ENCODE peak calls at places on chromosomes 5 and 9, in seven cellular contexts. One of them, this sample, is unnamed.

GRCh38 chr5:73822989-73823339 is 197.0 kb downstream of the ARHGEF28 start:
- DNase-seq in A673: no peak
- DNase-seq in T-helper 1 cell: no peak
- DNase-seq in central memory CD4-positive, alpha-beta T cell: no peak
- DNase-seq in activated naive CD4-positive, alpha-beta T cell treated with anti-CD3 and anti-CD28 coated beads, Interleukin-2, amount 10 ng/mL, durations not matched to agents 7 days and 5 days: no peak
- DNase-seq in HT1080: peak
- DNase-seq in activated T-helper 1 cell treated with Interleukin-2 at 50 U/mL for 16 hours: no peak
- DNase-seq in this sample: no peak

GRCh38 chr5:143106175-143106574 is 297.3 kb downstream of the NR3C1 start:
- DNase-seq in HT1080: peak
- DNase-seq in activated naive CD4-positive, alpha-beta T cell treated with anti-CD3 and anti-CD28 coated beads, Interleukin-2, amount 10 ng/mL, durations not matched to agents 7 days and 5 days: no peak
- DNase-seq in activated T-helper 1 cell treated with Interleukin-2 at 50 U/mL for 16 hours: no peak
- DNase-seq in A673: peak
- DNase-seq in T-helper 1 cell: no peak
- DNase-seq in central memory CD4-positive, alpha-beta T cell: no peak
- DNase-seq in this sample: no peak

GRCh38 chr5:129903466-129904101 is 681 bp upstream of the CHSY3 start:
- DNase-seq in central memory CD4-positive, alpha-beta T cell: no peak
- DNase-seq in activated T-helper 1 cell treated with Interleukin-2 at 50 U/mL for 16 hours: no peak
- DNase-seq in A673: no peak
- DNase-seq in T-helper 1 cell: no peak
- DNase-seq in HT1080: no peak
- DNase-seq in activated naive CD4-positive, alpha-beta T cell treated with anti-CD3 and anti-CD28 coated beads, Interleukin-2, amount 10 ng/mL, durations not matched to agents 7 days and 5 days: no peak
- DNase-seq in this sample: no peak

GRCh38 chr5:156388233-156388632 is 61.3 kb downstream of the SGCD start:
- DNase-seq in HT1080: no peak
- DNase-seq in activated naive CD4-positive, alpha-beta T cell treated with anti-CD3 and anti-CD28 coated beads, Interleukin-2, amount 10 ng/mL, durations not matched to agents 7 days and 5 days: no peak
- DNase-seq in A673: no peak
- DNase-seq in central memory CD4-positive, alpha-beta T cell: no peak
- DNase-seq in T-helper 1 cell: no peak
- DNase-seq in activated T-helper 1 cell treated with Interleukin-2 at 50 U/mL for 16 hours: no peak
- DNase-seq in this sample: no peak

GRCh38 chr5:123511290-123511647 is 708 bp upstream of the CSNK1G3 start:
- DNase-seq in A673: no peak
- DNase-seq in activated naive CD4-positive, alpha-beta T cell treated with anti-CD3 and anti-CD28 coated beads, Interleukin-2, amount 10 ng/mL, durations not matched to agents 7 days and 5 days: no peak
- DNase-seq in T-helper 1 cell: no peak
- DNase-seq in central memory CD4-positive, alpha-beta T cell: no peak
- DNase-seq in HT1080: no peak
- DNase-seq in activated T-helper 1 cell treated with Interleukin-2 at 50 U/mL for 16 hours: no peak
- DNase-seq in this sample: no peak

GRCh38 chr5:10856646-10857332 is 95.8 kb upstream of the DAP start:
- DNase-seq in activated T-helper 1 cell treated with Interleukin-2 at 50 U/mL for 16 hours: no peak
- DNase-seq in activated naive CD4-positive, alpha-beta T cell treated with anti-CD3 and anti-CD28 coated beads, Interleukin-2, amount 10 ng/mL, durations not matched to agents 7 days and 5 days: peak
- DNase-seq in central memory CD4-positive, alpha-beta T cell: no peak
- DNase-seq in HT1080: peak
- DNase-seq in T-helper 1 cell: no peak
- DNase-seq in A673: peak
- DNase-seq in this sample: no peak

GRCh38 chr9:133275105-133276000 is at the start of gene ABO:
- DNase-seq in activated T-helper 1 cell treated with Interleukin-2 at 50 U/mL for 16 hours: no peak
- DNase-seq in central memory CD4-positive, alpha-beta T cell: no peak
- DNase-seq in T-helper 1 cell: no peak
- DNase-seq in A673: no peak
- DNase-seq in HT1080: no peak
- DNase-seq in activated naive CD4-positive, alpha-beta T cell treated with anti-CD3 and anti-CD28 coated beads, Interleukin-2, amount 10 ng/mL, durations not matched to agents 7 days and 5 days: no peak
- DNase-seq in this sample: no peak

GRCh38 chr5:56818409-56819026 is 3.2 kb downstream of the MAP3K1 start:
- DNase-seq in A673: peak
- DNase-seq in activated T-helper 1 cell treated with Interleukin-2 at 50 U/mL for 16 hours: no peak
- DNase-seq in HT1080: no peak
- DNase-seq in T-helper 1 cell: no peak
- DNase-seq in activated naive CD4-positive, alpha-beta T cell treated with anti-CD3 and anti-CD28 coated beads, Interleukin-2, amount 10 ng/mL, durations not matched to agents 7 days and 5 days: no peak
- DNase-seq in central memory CD4-positive, alpha-beta T cell: no peak
- DNase-seq in this sample: no peak

GRCh38 chr9:37801287-37801850 is 772 bp downstream of the DCAF10 start:
- DNase-seq in central memory CD4-positive, alpha-beta T cell: no peak
- DNase-seq in HT1080: peak
- DNase-seq in T-helper 1 cell: no peak
- DNase-seq in A673: peak
- DNase-seq in activated naive CD4-positive, alpha-beta T cell treated with anti-CD3 and anti-CD28 coated beads, Interleukin-2, amount 10 ng/mL, durations not matched to agents 7 days and 5 days: peak
- DNase-seq in activated T-helper 1 cell treated with Interleukin-2 at 50 U/mL for 16 hours: no peak
- DNase-seq in this sample: no peak

GRCh38 chr5:14153932-14154646 is 10.9 kb downstream of the TRIO start:
- DNase-seq in activated naive CD4-positive, alpha-beta T cell treated with anti-CD3 and anti-CD28 coated beads, Interleukin-2, amount 10 ng/mL, durations not matched to agents 7 days and 5 days: no peak
- DNase-seq in activated T-helper 1 cell treated with Interleukin-2 at 50 U/mL for 16 hours: no peak
- DNase-seq in HT1080: peak
- DNase-seq in A673: no peak
- DNase-seq in central memory CD4-positive, alpha-beta T cell: no peak
- DNase-seq in T-helper 1 cell: no peak
- DNase-seq in this sample: no peak

GRCh38 chr5:93062548-93062947 is 518.5 kb downstream of the NR2F1-AS1 start:
- DNase-seq in central memory CD4-positive, alpha-beta T cell: no peak
- DNase-seq in HT1080: peak
- DNase-seq in A673: peak
- DNase-seq in activated naive CD4-positive, alpha-beta T cell treated with anti-CD3 and anti-CD28 coated beads, Interleukin-2, amount 10 ng/mL, durations not matched to agents 7 days and 5 days: no peak
- DNase-seq in T-helper 1 cell: no peak
- DNase-seq in activated T-helper 1 cell treated with Interleukin-2 at 50 U/mL for 16 hours: no peak
- DNase-seq in this sample: no peak

GRCh38 chr5:96522635-96523355 is 89.7 kb upstream of the PCSK1 start:
- DNase-seq in HT1080: no peak
- DNase-seq in central memory CD4-positive, alpha-beta T cell: no peak
- DNase-seq in T-helper 1 cell: no peak
- DNase-seq in A673: no peak
- DNase-seq in activated T-helper 1 cell treated with Interleukin-2 at 50 U/mL for 16 hours: no peak
- DNase-seq in activated naive CD4-positive, alpha-beta T cell treated with anti-CD3 and anti-CD28 coated beads, Interleukin-2, amount 10 ng/mL, durations not matched to agents 7 days and 5 days: no peak
- DNase-seq in this sample: no peak

GRCh38 chr9:116101516-116101915 is 52.1 kb upstream of the PAPPA start:
- DNase-seq in HT1080: peak
- DNase-seq in central memory CD4-positive, alpha-beta T cell: no peak
- DNase-seq in A673: peak
- DNase-seq in activated naive CD4-positive, alpha-beta T cell treated with anti-CD3 and anti-CD28 coated beads, Interleukin-2, amount 10 ng/mL, durations not matched to agents 7 days and 5 days: no peak
- DNase-seq in T-helper 1 cell: no peak
- DNase-seq in activated T-helper 1 cell treated with Interleukin-2 at 50 U/mL for 16 hours: no peak
- DNase-seq in this sample: no peak

GRCh38 chr9:136721339-136722092 is 9.1 kb downstream of the DIPK1B start:
- DNase-seq in activated naive CD4-positive, alpha-beta T cell treated with anti-CD3 and anti-CD28 coated beads, Interleukin-2, amount 10 ng/mL, durations not matched to agents 7 days and 5 days: no peak
- DNase-seq in A673: peak
- DNase-seq in HT1080: peak
- DNase-seq in central memory CD4-positive, alpha-beta T cell: no peak
- DNase-seq in activated T-helper 1 cell treated with Interleukin-2 at 50 U/mL for 16 hours: no peak
- DNase-seq in T-helper 1 cell: no peak
- DNase-seq in this sample: no peak

GRCh38 chr9:125889524-125890473 is 142.6 kb downstream of the PBX3 start:
- DNase-seq in HT1080: no peak
- DNase-seq in A673: peak
- DNase-seq in central memory CD4-positive, alpha-beta T cell: peak
- DNase-seq in activated T-helper 1 cell treated with Interleukin-2 at 50 U/mL for 16 hours: no peak
- DNase-seq in T-helper 1 cell: peak
- DNase-seq in activated naive CD4-positive, alpha-beta T cell treated with anti-CD3 and anti-CD28 coated beads, Interleukin-2, amount 10 ng/mL, durations not matched to agents 7 days and 5 days: peak
- DNase-seq in this sample: no peak

GRCh38 chr5:65120371-65120967 is 351.7 kb downstream of the CWC27 start:
- DNase-seq in T-helper 1 cell: no peak
- DNase-seq in A673: no peak
- DNase-seq in central memory CD4-positive, alpha-beta T cell: no peak
- DNase-seq in activated T-helper 1 cell treated with Interleukin-2 at 50 U/mL for 16 hours: no peak
- DNase-seq in HT1080: no peak
- DNase-seq in activated naive CD4-positive, alpha-beta T cell treated with anti-CD3 and anti-CD28 coated beads, Interleukin-2, amount 10 ng/mL, durations not matched to agents 7 days and 5 days: no peak
- DNase-seq in this sample: no peak

GRCh38 chr5:177576169-177576568 is 15.8 kb upstream of the TMED9 start:
- DNase-seq in activated T-helper 1 cell treated with Interleukin-2 at 50 U/mL for 16 hours: no peak
- DNase-seq in activated naive CD4-positive, alpha-beta T cell treated with anti-CD3 and anti-CD28 coated beads, Interleukin-2, amount 10 ng/mL, durations not matched to agents 7 days and 5 days: no peak
- DNase-seq in A673: no peak
- DNase-seq in HT1080: no peak
- DNase-seq in central memory CD4-positive, alpha-beta T cell: no peak
- DNase-seq in T-helper 1 cell: no peak
- DNase-seq in this sample: no peak

GRCh38 chr5:174542466-174542865 is 181.9 kb upstream of the MSX2 start:
- DNase-seq in activated T-helper 1 cell treated with Interleukin-2 at 50 U/mL for 16 hours: no peak
- DNase-seq in HT1080: no peak
- DNase-seq in T-helper 1 cell: no peak
- DNase-seq in A673: no peak
- DNase-seq in activated naive CD4-positive, alpha-beta T cell treated with anti-CD3 and anti-CD28 coated beads, Interleukin-2, amount 10 ng/mL, durations not matched to agents 7 days and 5 days: no peak
- DNase-seq in central memory CD4-positive, alpha-beta T cell: no peak
- DNase-seq in this sample: no peak

GRCh38 chr9:128043467-128043868 is 23.7 kb downstream of the NAIF1 start:
- DNase-seq in T-helper 1 cell: no peak
- DNase-seq in central memory CD4-positive, alpha-beta T cell: no peak
- DNase-seq in A673: no peak
- DNase-seq in activated naive CD4-positive, alpha-beta T cell treated with anti-CD3 and anti-CD28 coated beads, Interleukin-2, amount 10 ng/mL, durations not matched to agents 7 days and 5 days: no peak
- DNase-seq in activated T-helper 1 cell treated with Interleukin-2 at 50 U/mL for 16 hours: no peak
- DNase-seq in HT1080: no peak
- DNase-seq in this sample: no peak

GRCh38 chr9:95023217-95024003 is 294.1 kb downstream of the FANCC start:
- DNase-seq in T-helper 1 cell: no peak
- DNase-seq in A673: no peak
- DNase-seq in activated T-helper 1 cell treated with Interleukin-2 at 50 U/mL for 16 hours: no peak
- DNase-seq in central memory CD4-positive, alpha-beta T cell: no peak
- DNase-seq in HT1080: peak
- DNase-seq in activated naive CD4-positive, alpha-beta T cell treated with anti-CD3 and anti-CD28 coated beads, Interleukin-2, amount 10 ng/mL, durations not matched to agents 7 days and 5 days: no peak
- DNase-seq in this sample: no peak

GRCh38 chr9:124717597-124717996 is 53.5 kb downstream of the NR6A1 start:
- DNase-seq in T-helper 1 cell: no peak
- DNase-seq in activated naive CD4-positive, alpha-beta T cell treated with anti-CD3 and anti-CD28 coated beads, Interleukin-2, amount 10 ng/mL, durations not matched to agents 7 days and 5 days: no peak
- DNase-seq in A673: no peak
- DNase-seq in HT1080: no peak
- DNase-seq in central memory CD4-positive, alpha-beta T cell: no peak
- DNase-seq in activated T-helper 1 cell treated with Interleukin-2 at 50 U/mL for 16 hours: no peak
- DNase-seq in this sample: no peak

GRCh38 chr9:35538361-35539234 is 48.7 kb downstream of the RUSC2 start:
- DNase-seq in HT1080: no peak
- DNase-seq in A673: no peak
- DNase-seq in T-helper 1 cell: no peak
- DNase-seq in activated T-helper 1 cell treated with Interleukin-2 at 50 U/mL for 16 hours: no peak
- DNase-seq in activated naive CD4-positive, alpha-beta T cell treated with anti-CD3 and anti-CD28 coated beads, Interleukin-2, amount 10 ng/mL, durations not matched to agents 7 days and 5 days: no peak
- DNase-seq in central memory CD4-positive, alpha-beta T cell: no peak
- DNase-seq in this sample: no peak

GRCh38 chr9:83140061-83140460 is 77.1 kb upstream of the RASEF start:
- DNase-seq in A673: no peak
- DNase-seq in HT1080: no peak
- DNase-seq in activated naive CD4-positive, alpha-beta T cell treated with anti-CD3 and anti-CD28 coated beads, Interleukin-2, amount 10 ng/mL, durations not matched to agents 7 days and 5 days: no peak
- DNase-seq in central memory CD4-positive, alpha-beta T cell: no peak
- DNase-seq in activated T-helper 1 cell treated with Interleukin-2 at 50 U/mL for 16 hours: no peak
- DNase-seq in T-helper 1 cell: no peak
- DNase-seq in this sample: no peak

GRCh38 chr5:112552791-112553190 is 133.7 kb upstream of the EPB41L4A start:
- DNase-seq in activated T-helper 1 cell treated with Interleukin-2 at 50 U/mL for 16 hours: no peak
- DNase-seq in A673: no peak
- DNase-seq in central memory CD4-positive, alpha-beta T cell: no peak
- DNase-seq in T-helper 1 cell: no peak
- DNase-seq in HT1080: no peak
- DNase-seq in activated naive CD4-positive, alpha-beta T cell treated with anti-CD3 and anti-CD28 coated beads, Interleukin-2, amount 10 ng/mL, durations not matched to agents 7 days and 5 days: no peak
- DNase-seq in this sample: no peak

GRCh38 chr5:177498013-177498847 is 826 bp upstream of the PDLIM7 start:
- DNase-seq in activated T-helper 1 cell treated with Interleukin-2 at 50 U/mL for 16 hours: no peak
- DNase-seq in activated naive CD4-positive, alpha-beta T cell treated with anti-CD3 and anti-CD28 coated beads, Interleukin-2, amount 10 ng/mL, durations not matched to agents 7 days and 5 days: peak
- DNase-seq in central memory CD4-positive, alpha-beta T cell: no peak
- DNase-seq in T-helper 1 cell: no peak
- DNase-seq in A673: no peak
- DNase-seq in HT1080: no peak
- DNase-seq in this sample: no peak

GRCh38 chr9:76150016-76150415 is 244.2 kb downstream of the RFK start:
- DNase-seq in T-helper 1 cell: no peak
- DNase-seq in activated naive CD4-positive, alpha-beta T cell treated with anti-CD3 and anti-CD28 coated beads, Interleukin-2, amount 10 ng/mL, durations not matched to agents 7 days and 5 days: no peak
- DNase-seq in activated T-helper 1 cell treated with Interleukin-2 at 50 U/mL for 16 hours: no peak
- DNase-seq in central memory CD4-positive, alpha-beta T cell: no peak
- DNase-seq in A673: no peak
- DNase-seq in HT1080: no peak
- DNase-seq in this sample: no peak

GRCh38 chr9:112780637-112781036 is 30.1 kb downstream of the SNX30 start:
- DNase-seq in activated T-helper 1 cell treated with Interleukin-2 at 50 U/mL for 16 hours: no peak
- DNase-seq in activated naive CD4-positive, alpha-beta T cell treated with anti-CD3 and anti-CD28 coated beads, Interleukin-2, amount 10 ng/mL, durations not matched to agents 7 days and 5 days: no peak
- DNase-seq in central memory CD4-positive, alpha-beta T cell: no peak
- DNase-seq in HT1080: no peak
- DNase-seq in T-helper 1 cell: no peak
- DNase-seq in A673: no peak
- DNase-seq in this sample: no peak

GRCh38 chr5:161544350-161544765 is 2.2 kb downstream of the GABRB2 start:
- DNase-seq in activated T-helper 1 cell treated with Interleukin-2 at 50 U/mL for 16 hours: no peak
- DNase-seq in A673: peak
- DNase-seq in central memory CD4-positive, alpha-beta T cell: no peak
- DNase-seq in activated naive CD4-positive, alpha-beta T cell treated with anti-CD3 and anti-CD28 coated beads, Interleukin-2, amount 10 ng/mL, durations not matched to agents 7 days and 5 days: peak
- DNase-seq in HT1080: peak
- DNase-seq in T-helper 1 cell: no peak
- DNase-seq in this sample: no peak

GRCh38 chr9:26870292-26870691 is 22.3 kb downstream of the CAAP1 start:
- DNase-seq in A673: no peak
- DNase-seq in central memory CD4-positive, alpha-beta T cell: no peak
- DNase-seq in T-helper 1 cell: no peak
- DNase-seq in activated T-helper 1 cell treated with Interleukin-2 at 50 U/mL for 16 hours: no peak
- DNase-seq in activated naive CD4-positive, alpha-beta T cell treated with anti-CD3 and anti-CD28 coated beads, Interleukin-2, amount 10 ng/mL, durations not matched to agents 7 days and 5 days: no peak
- DNase-seq in HT1080: no peak
- DNase-seq in this sample: no peak

GRCh38 chr5:64497390-64497789 is 8.4 kb upstream of the RGS7BP start:
- DNase-seq in HT1080: peak
- DNase-seq in A673: no peak
- DNase-seq in T-helper 1 cell: no peak
- DNase-seq in central memory CD4-positive, alpha-beta T cell: no peak
- DNase-seq in activated naive CD4-positive, alpha-beta T cell treated with anti-CD3 and anti-CD28 coated beads, Interleukin-2, amount 10 ng/mL, durations not matched to agents 7 days and 5 days: no peak
- DNase-seq in activated T-helper 1 cell treated with Interleukin-2 at 50 U/mL for 16 hours: no peak
- DNase-seq in this sample: no peak

GRCh38 chr9:121609845-121610637 is 41.4 kb upstream of the DAB2IP start:
- DNase-seq in activated T-helper 1 cell treated with Interleukin-2 at 50 U/mL for 16 hours: no peak
- DNase-seq in A673: no peak
- DNase-seq in T-helper 1 cell: no peak
- DNase-seq in HT1080: peak
- DNase-seq in activated naive CD4-positive, alpha-beta T cell treated with anti-CD3 and anti-CD28 coated beads, Interleukin-2, amount 10 ng/mL, durations not matched to agents 7 days and 5 days: no peak
- DNase-seq in central memory CD4-positive, alpha-beta T cell: no peak
- DNase-seq in this sample: no peak

GRCh38 chr9:128414461-128414860 is 6.2 kb upstream of the CERCAM start:
- DNase-seq in HT1080: peak
- DNase-seq in activated naive CD4-positive, alpha-beta T cell treated with anti-CD3 and anti-CD28 coated beads, Interleukin-2, amount 10 ng/mL, durations not matched to agents 7 days and 5 days: no peak
- DNase-seq in central memory CD4-positive, alpha-beta T cell: no peak
- DNase-seq in A673: no peak
- DNase-seq in activated T-helper 1 cell treated with Interleukin-2 at 50 U/mL for 16 hours: no peak
- DNase-seq in T-helper 1 cell: no peak
- DNase-seq in this sample: no peak

GRCh38 chr5:141958113-141958512 is at the start of gene PCDH12:
- DNase-seq in HT1080: peak
- DNase-seq in A673: peak
- DNase-seq in activated naive CD4-positive, alpha-beta T cell treated with anti-CD3 and anti-CD28 coated beads, Interleukin-2, amount 10 ng/mL, durations not matched to agents 7 days and 5 days: peak
- DNase-seq in activated T-helper 1 cell treated with Interleukin-2 at 50 U/mL for 16 hours: no peak
- DNase-seq in central memory CD4-positive, alpha-beta T cell: no peak
- DNase-seq in T-helper 1 cell: no peak
- DNase-seq in this sample: no peak

GRCh38 chr9:125121156-125121555 is 22.2 kb downstream of the SCAI start:
- DNase-seq in activated naive CD4-positive, alpha-beta T cell treated with anti-CD3 and anti-CD28 coated beads, Interleukin-2, amount 10 ng/mL, durations not matched to agents 7 days and 5 days: no peak
- DNase-seq in central memory CD4-positive, alpha-beta T cell: no peak
- DNase-seq in T-helper 1 cell: no peak
- DNase-seq in HT1080: peak
- DNase-seq in activated T-helper 1 cell treated with Interleukin-2 at 50 U/mL for 16 hours: no peak
- DNase-seq in A673: no peak
- DNase-seq in this sample: no peak

GRCh38 chr5:115419794-115420585 is 123.5 kb upstream of the CCDC112 start:
- DNase-seq in A673: peak
- DNase-seq in HT1080: peak
- DNase-seq in central memory CD4-positive, alpha-beta T cell: no peak
- DNase-seq in activated T-helper 1 cell treated with Interleukin-2 at 50 U/mL for 16 hours: no peak
- DNase-seq in T-helper 1 cell: no peak
- DNase-seq in activated naive CD4-positive, alpha-beta T cell treated with anti-CD3 and anti-CD28 coated beads, Interleukin-2, amount 10 ng/mL, durations not matched to agents 7 days and 5 days: no peak
- DNase-seq in this sample: peak

GRCh38 chr9:13728121-13728520 is 448.6 kb upstream of the MPDZ start:
- DNase-seq in A673: no peak
- DNase-seq in T-helper 1 cell: no peak
- DNase-seq in activated naive CD4-positive, alpha-beta T cell treated with anti-CD3 and anti-CD28 coated beads, Interleukin-2, amount 10 ng/mL, durations not matched to agents 7 days and 5 days: no peak
- DNase-seq in activated T-helper 1 cell treated with Interleukin-2 at 50 U/mL for 16 hours: no peak
- DNase-seq in central memory CD4-positive, alpha-beta T cell: no peak
- DNase-seq in HT1080: no peak
- DNase-seq in this sample: no peak

GRCh38 chr9:34377402-34377741 is 674 bp upstream of the MYORG start:
- DNase-seq in central memory CD4-positive, alpha-beta T cell: no peak
- DNase-seq in A673: no peak
- DNase-seq in HT1080: no peak
- DNase-seq in activated T-helper 1 cell treated with Interleukin-2 at 50 U/mL for 16 hours: no peak
- DNase-seq in activated naive CD4-positive, alpha-beta T cell treated with anti-CD3 and anti-CD28 coated beads, Interleukin-2, amount 10 ng/mL, durations not matched to agents 7 days and 5 days: peak
- DNase-seq in T-helper 1 cell: no peak
- DNase-seq in this sample: no peak

GRCh38 chr5:27706832-27707231 is 668.4 kb upstream of the CDH9 start:
- DNase-seq in T-helper 1 cell: no peak
- DNase-seq in central memory CD4-positive, alpha-beta T cell: no peak
- DNase-seq in A673: no peak
- DNase-seq in activated naive CD4-positive, alpha-beta T cell treated with anti-CD3 and anti-CD28 coated beads, Interleukin-2, amount 10 ng/mL, durations not matched to agents 7 days and 5 days: no peak
- DNase-seq in activated T-helper 1 cell treated with Interleukin-2 at 50 U/mL for 16 hours: no peak
- DNase-seq in HT1080: peak
- DNase-seq in this sample: no peak